ENCODE peak calls at places on chromosomes 16 and 17, in six cellular contexts. M, I, H, P, Z and A are unnamed samples.

GRCh38 chr17:50161023-50161910 is 4.5 kb upstream of the SGCA start:
- DNase-seq in P (peak; percentile 89), I (peak; percentile 97), Z (peak; percentile 98), H (peak; percentile 50), M (peak; percentile 93), A (peak; percentile 91)

GRCh38 chr16:2233046-2233775 is 3.0 kb upstream of the DNASE1L2 start:
- DNase-seq in H (no peak), I (no peak), Z (no peak), M (no peak), P (no peak), A (no peak)

GRCh38 chr17:29136998-29137730 is 43.0 kb downstream of the MYO18A start:
- DNase-seq in Z (no peak), I (no peak), M (no peak), P (no peak), H (no peak), A (no peak)

GRCh38 chr17:62856594-62856993 is 48.5 kb upstream of the MARCHF10 start:
- DNase-seq in H (no peak), Z (no peak), M (no peak), P (no peak), I (no peak), A (no peak)

GRCh38 chr17:68199837-68200688 is 47.8 kb upstream of the AMZ2 start:
- DNase-seq in H (no peak), P (no peak), I (no peak), M (no peak), Z (no peak), A (no peak)

GRCh38 chr17:20266806-20267458 is 200.4 kb downstream of the LGALS9B start:
- DNase-seq in M (no peak), I (peak; percentile 40), Z (no peak), P (no peak), H (no peak), A (no peak)

GRCh38 chr17:29376667-29377268 is 13.4 kb upstream of the TAOK1 start:
- DNase-seq in I (peak; percentile 75), H (no peak), P (peak; percentile 96), M (peak; percentile 6), Z (no peak), A (peak; percentile 58)

GRCh38 chr16:75457485-75458021 is 6.9 kb downstream of the TMEM170A start:
- DNase-seq in I (no peak), P (no peak), Z (no peak), H (no peak), M (no peak), A (no peak)

GRCh38 chr16:56041556-56042140 is 149.6 kb upstream of the GNAO1 start:
- DNase-seq in Z (no peak), M (peak; percentile 15), P (peak; percentile 31), I (peak; percentile 72), H (no peak), A (peak; percentile 22)

GRCh38 chr17:68596411-68596945 is 4.7 kb downstream of the FAM20A start:
- DNase-seq in Z (no peak), H (no peak), I (no peak), P (no peak), M (no peak), A (no peak)